ENCODE peak calls at places on chromosomes 16 and 17, in five cellular contexts. One of them, this sample, is unnamed.

GRCh38 chr17:50817838-50818237 is 17.5 kb upstream of the WFIKKN2 start:
- DNase-seq in K562: no peak
- DNase-seq in GM12878: no peak
- DNase-seq in prostate gland: no peak
- DNase-seq in SK-N-MC: no peak
- DNase-seq in this sample: peak; percentile 40

GRCh38 chr17:50331085-50331791 is 14.7 kb upstream of the XYLT2 start:
- DNase-seq in GM12878: no peak
- DNase-seq in prostate gland: no peak
- DNase-seq in SK-N-MC: no peak
- DNase-seq in K562: no peak
- DNase-seq in this sample: no peak

GRCh38 chr16:27633721-27634120 is 83.8 kb downstream of the KATNIP start:
- DNase-seq in prostate gland: no peak
- DNase-seq in K562: no peak
- DNase-seq in GM12878: no peak
- DNase-seq in SK-N-MC: no peak
- DNase-seq in this sample: no peak

GRCh38 chr17:63768433-63768832 is 5.0 kb downstream of the CCDC47 start:
- DNase-seq in prostate gland: no peak
- DNase-seq in K562: no peak
- DNase-seq in GM12878: no peak
- DNase-seq in SK-N-MC: no peak
- DNase-seq in this sample: peak; percentile 30

GRCh38 chr16:88331989-88332920 is 50.5 kb upstream of the ZNF469 start:
- DNase-seq in SK-N-MC: no peak
- DNase-seq in GM12878: no peak
- DNase-seq in prostate gland: peak; percentile 66
- DNase-seq in K562: no peak
- DNase-seq in this sample: no peak

GRCh38 chr17:19533718-19534561 is at the start of gene SLC47A1:
- DNase-seq in SK-N-MC: no peak
- DNase-seq in K562: no peak
- DNase-seq in GM12878: no peak
- DNase-seq in prostate gland: no peak
- DNase-seq in this sample: peak; percentile 60

GRCh38 chr17:66044083-66044482 is 147.8 kb downstream of the CEP112 start:
- DNase-seq in GM12878: no peak
- DNase-seq in prostate gland: no peak
- DNase-seq in K562: no peak
- DNase-seq in SK-N-MC: no peak
- DNase-seq in this sample: no peak

GRCh38 chr16:68345351-68345810 is 34.6 kb downstream of the PRMT7 start:
- DNase-seq in SK-N-MC: no peak
- DNase-seq in GM12878: no peak
- DNase-seq in prostate gland: no peak
- DNase-seq in K562: no peak
- DNase-seq in this sample: no peak

GRCh38 chr17:59844884-59845594 is 47.7 kb downstream of the TUBD1 start:
- DNase-seq in GM12878: no peak
- DNase-seq in prostate gland: no peak
- DNase-seq in K562: no peak
- DNase-seq in SK-N-MC: no peak
- DNase-seq in this sample: no peak

GRCh38 chr17:58304735-58305486 is 23.7 kb downstream of the TSPOAP1 start:
- DNase-seq in GM12878: no peak
- DNase-seq in SK-N-MC: no peak
- DNase-seq in prostate gland: no peak
- DNase-seq in K562: no peak
- DNase-seq in this sample: no peak

GRCh38 chr16:89798832-89799370 is 17.5 kb downstream of the FANCA start:
- DNase-seq in SK-N-MC: no peak
- DNase-seq in K562: no peak
- DNase-seq in GM12878: no peak
- DNase-seq in prostate gland: no peak
- DNase-seq in this sample: no peak

GRCh38 chr17:81244358-81245023 is 5.4 kb downstream of the NDUFAF8 start:
- DNase-seq in prostate gland: no peak
- DNase-seq in SK-N-MC: no peak
- DNase-seq in K562: no peak
- DNase-seq in GM12878: no peak
- DNase-seq in this sample: no peak

GRCh38 chr16:87800497-87800896 is 34.7 kb upstream of the KLHDC4 start:
- DNase-seq in prostate gland: no peak
- DNase-seq in SK-N-MC: no peak
- DNase-seq in GM12878: no peak
- DNase-seq in K562: no peak
- DNase-seq in this sample: no peak

GRCh38 chr17:57586099-57586702 is 158.9 kb downstream of the CCDC182 start:
- DNase-seq in K562: no peak
- DNase-seq in GM12878: no peak
- DNase-seq in SK-N-MC: no peak
- DNase-seq in prostate gland: no peak
- DNase-seq in this sample: no peak

GRCh38 chr17:48553837-48554236 is 8.9 kb upstream of the HOXB2 start:
- DNase-seq in GM12878: no peak
- DNase-seq in K562: no peak
- DNase-seq in SK-N-MC: no peak
- DNase-seq in prostate gland: no peak
- DNase-seq in this sample: no peak

GRCh38 chr16:50696575-50697420 is 3.4 kb downstream of the NOD2 start:
- DNase-seq in GM12878: peak; percentile 82
- DNase-seq in K562: peak; percentile 73
- DNase-seq in prostate gland: peak; percentile 46
- DNase-seq in SK-N-MC: no peak
- DNase-seq in this sample: no peak
- TF ChIP-seq POLR2AphosphoS5 in GM12878: peak; percentile 80
- TF ChIP-seq POLR2AphosphoS5 in K562: no peak
- TF ChIP-seq POLR2AphosphoS5 in prostate gland: peak; percentile 12
- TF ChIP-seq POLR2AphosphoS5 in SK-N-MC: no peak
- TF ChIP-seq POLR2AphosphoS5 in this sample: no peak

GRCh38 chr17:72125742-72126141 is 4.9 kb downstream of the SOX9 start:
- DNase-seq in prostate gland: no peak
- DNase-seq in SK-N-MC: no peak
- DNase-seq in K562: no peak
- DNase-seq in GM12878: no peak
- DNase-seq in this sample: no peak

GRCh38 chr17:72126575-72127486 is 6.0 kb downstream of the SOX9 start:
- DNase-seq in prostate gland: peak; percentile 49
- DNase-seq in GM12878: no peak
- DNase-seq in K562: no peak
- DNase-seq in SK-N-MC: no peak
- DNase-seq in this sample: no peak

GRCh38 chr17:72123964-72124791 is 3.4 kb downstream of the SOX9 start:
- DNase-seq in GM12878: no peak
- DNase-seq in SK-N-MC: no peak
- DNase-seq in K562: no peak
- DNase-seq in prostate gland: no peak
- DNase-seq in this sample: peak; percentile 69

GRCh38 chr17:72123496-72123963 is 2.7 kb downstream of the SOX9 start:
- DNase-seq in GM12878: no peak
- DNase-seq in K562: no peak
- DNase-seq in SK-N-MC: no peak
- DNase-seq in prostate gland: no peak
- DNase-seq in this sample: no peak

GRCh38 chr17:72125226-72125651 is 4.4 kb downstream of the SOX9 start:
- DNase-seq in K562: no peak
- DNase-seq in GM12878: no peak
- DNase-seq in prostate gland: no peak
- DNase-seq in SK-N-MC: no peak
- DNase-seq in this sample: no peak
- H3K4me3 ChIP-seq in K562: no peak overlapping the region
- H3K4me3 ChIP-seq in GM12878: no peak overlapping the region
- H3K4me3 ChIP-seq in prostate gland: peak overlapping the region; percentile 78
- H3K4me3 ChIP-seq in SK-N-MC: no peak overlapping the region
- H3K4me3 ChIP-seq in this sample: no peak overlapping the region

DNA sequence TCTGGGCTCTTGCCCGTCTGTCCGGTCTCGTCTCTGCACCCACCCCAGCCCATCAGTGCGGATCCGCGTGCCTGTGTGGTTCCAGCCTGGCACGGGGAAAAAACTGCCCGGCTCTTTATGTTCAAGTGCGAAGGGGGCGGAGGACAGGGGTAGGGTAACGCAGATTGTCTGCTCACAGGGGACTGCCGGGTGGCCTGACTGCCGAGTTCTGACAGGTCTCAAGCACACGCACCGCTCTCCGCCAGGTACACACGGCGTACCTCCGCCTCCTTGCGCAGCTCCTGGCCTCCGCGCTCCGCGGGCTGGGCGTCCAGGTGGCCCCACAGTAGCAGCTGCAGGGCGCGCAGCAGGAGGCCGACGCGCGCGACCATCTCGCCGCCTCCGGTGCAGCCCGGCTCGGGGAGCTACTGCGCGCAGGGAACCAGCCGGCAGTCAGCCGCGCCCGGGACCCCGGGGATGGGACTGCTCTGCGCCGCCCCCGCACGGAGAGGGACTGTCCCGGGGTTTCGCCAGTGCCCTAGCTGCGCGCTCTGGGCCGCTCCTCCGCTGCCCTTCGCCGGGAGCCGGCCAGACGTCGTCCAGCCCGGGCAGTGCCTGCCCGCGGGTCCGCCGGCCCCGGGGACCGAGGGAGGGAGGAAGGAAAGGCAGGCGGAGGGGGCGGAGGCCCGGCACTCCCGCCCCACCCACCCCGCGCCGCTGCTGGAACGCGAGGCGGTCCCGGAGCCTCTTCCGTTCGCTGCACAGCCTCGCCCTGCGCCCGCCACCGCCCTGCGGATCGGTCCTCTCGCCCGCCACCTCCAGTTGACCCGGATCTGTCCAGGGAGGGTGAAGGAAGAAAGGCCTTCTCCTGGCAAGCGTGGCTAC is at the start of gene MMP28:
- DNase-seq in K562: peak; percentile 43
- DNase-seq in SK-N-MC: no peak
- DNase-seq in prostate gland: no peak
- DNase-seq in GM12878: no peak
- DNase-seq in this sample: peak; percentile 69
- TF ChIP-seq POLR2AphosphoS5 in K562: no peak
- TF ChIP-seq POLR2AphosphoS5 in SK-N-MC: no peak
- TF ChIP-seq POLR2AphosphoS5 in prostate gland: no peak
- TF ChIP-seq POLR2AphosphoS5 in GM12878: no peak
- TF ChIP-seq POLR2AphosphoS5 in this sample: no peak

GRCh38 chr17:79650283-79650682 is 39.4 kb upstream of the RBFOX3 start:
- DNase-seq in K562: no peak
- DNase-seq in SK-N-MC: no peak
- DNase-seq in GM12878: no peak
- DNase-seq in prostate gland: peak; percentile 1
- DNase-seq in this sample: no peak
- H3K4me3 ChIP-seq in K562: no peak overlapping the region
- H3K4me3 ChIP-seq in SK-N-MC: no peak overlapping the region
- H3K4me3 ChIP-seq in GM12878: no peak overlapping the region
- H3K4me3 ChIP-seq in prostate gland: no peak overlapping the region
- H3K4me3 ChIP-seq in this sample: no peak overlapping the region

DNA sequence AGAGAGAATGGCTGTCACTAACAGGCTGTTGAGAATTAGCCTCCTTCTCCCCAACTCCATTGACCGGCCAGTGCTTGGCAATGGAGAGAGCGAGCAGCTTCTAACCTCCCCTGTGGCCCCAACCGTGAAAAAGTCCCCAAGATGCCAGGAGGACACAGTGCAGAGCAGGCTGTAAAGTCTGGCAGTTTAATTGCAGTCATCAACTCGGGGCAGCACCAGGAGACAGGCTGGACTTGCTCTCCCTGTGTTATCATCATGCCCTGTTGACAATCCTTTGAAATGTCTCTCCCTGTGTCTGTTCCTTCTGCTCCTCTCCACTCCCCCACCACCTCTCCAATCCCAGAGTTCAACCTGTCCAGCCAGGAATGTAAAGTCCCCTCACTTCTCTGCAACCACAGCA is 721 bp upstream of the CDRT4 start:
- DNase-seq in SK-N-MC: no peak
- DNase-seq in GM12878: no peak
- DNase-seq in K562: no peak
- DNase-seq in prostate gland: no peak
- DNase-seq in this sample: no peak
- TF ChIP-seq POLR2AphosphoS5 in SK-N-MC: no peak
- TF ChIP-seq POLR2AphosphoS5 in GM12878: no peak
- TF ChIP-seq POLR2AphosphoS5 in K562: no peak
- TF ChIP-seq POLR2AphosphoS5 in prostate gland: no peak
- TF ChIP-seq POLR2AphosphoS5 in this sample: no peak

GRCh38 chr17:39775075-39775474 is 37.3 kb downstream of the GRB7 start:
- DNase-seq in SK-N-MC: no peak
- DNase-seq in prostate gland: no peak
- DNase-seq in GM12878: peak; percentile 66
- DNase-seq in K562: no peak
- DNase-seq in this sample: no peak

GRCh38 chr17:39774043-39774442 is 36.3 kb downstream of the GRB7 start:
- DNase-seq in K562: peak; percentile 41
- DNase-seq in GM12878: no peak
- DNase-seq in prostate gland: no peak
- DNase-seq in SK-N-MC: no peak
- DNase-seq in this sample: no peak

GRCh38 chr17:39772987-39773664 is 35.4 kb downstream of the GRB7 start:
- DNase-seq in SK-N-MC: no peak
- DNase-seq in GM12878: no peak
- DNase-seq in K562: no peak
- DNase-seq in prostate gland: no peak
- DNase-seq in this sample: no peak

GRCh38 chr17:39769974-39770587 is 32.3 kb downstream of the GRB7 start:
- DNase-seq in K562: no peak
- DNase-seq in SK-N-MC: no peak
- DNase-seq in GM12878: peak; percentile 84
- DNase-seq in prostate gland: peak; percentile 62
- DNase-seq in this sample: no peak

GRCh38 chr17:39772415-39772814 is 34.7 kb downstream of the GRB7 start:
- DNase-seq in K562: no peak
- DNase-seq in GM12878: no peak
- DNase-seq in prostate gland: no peak
- DNase-seq in SK-N-MC: no peak
- DNase-seq in this sample: no peak
- H3K4me3 ChIP-seq in K562: no peak overlapping the region
- H3K4me3 ChIP-seq in GM12878: peak overlapping the region; percentile 79
- H3K4me3 ChIP-seq in prostate gland: no peak overlapping the region
- H3K4me3 ChIP-seq in SK-N-MC: no peak overlapping the region
- H3K4me3 ChIP-seq in this sample: no peak overlapping the region

This sample was measured in GM23338.